ENCODE peak calls at places on chromosomes 7 and 10, in five cellular contexts. One of them, this sample, is unnamed.

GRCh38 chr10:33638401-33638800 is 303.9 kb upstream of the NRP1 start:
- DNase-seq in AG04450: no peak
- DNase-seq in left ventricle myocardium inferior: no peak
- DNase-seq in aorta: no peak
- DNase-seq in renal cortical epithelial cell: no peak
- DNase-seq in this sample: no peak

GRCh38 chr10:44908071-44908709 is 2.9 kb upstream of the TMEM72 start:
- DNase-seq in AG04450: peak
- DNase-seq in left ventricle myocardium inferior: no peak
- DNase-seq in aorta: no peak
- DNase-seq in renal cortical epithelial cell: peak
- DNase-seq in this sample: no peak

GRCh38 chr10:103646304-103646703 is 152.8 kb downstream of the NEURL1 start:
- DNase-seq in AG04450: no peak
- DNase-seq in left ventricle myocardium inferior: no peak
- DNase-seq in aorta: no peak
- DNase-seq in renal cortical epithelial cell: no peak
- DNase-seq in this sample: no peak

GRCh38 chr10:11440250-11441150 is 170.9 kb downstream of the USP6NL start:
- DNase-seq in AG04450: no peak
- DNase-seq in left ventricle myocardium inferior: no peak
- DNase-seq in aorta: no peak
- DNase-seq in renal cortical epithelial cell: no peak
- DNase-seq in this sample: no peak

GRCh38 chr10:124259139-124259825 is 159.4 kb downstream of the OAT start:
- DNase-seq in AG04450: no peak
- DNase-seq in left ventricle myocardium inferior: no peak
- DNase-seq in aorta: peak
- DNase-seq in renal cortical epithelial cell: peak
- DNase-seq in this sample: no peak

GRCh38 chr7:43163885-43164284 is 51.4 kb downstream of the HECW1 start:
- DNase-seq in AG04450: no peak
- DNase-seq in left ventricle myocardium inferior: no peak
- DNase-seq in aorta: no peak
- DNase-seq in renal cortical epithelial cell: no peak
- DNase-seq in this sample: no peak

GRCh38 chr7:135925205-135925604 is 52.0 kb downstream of the MTPN start:
- DNase-seq in AG04450: no peak
- DNase-seq in left ventricle myocardium inferior: no peak
- DNase-seq in aorta: no peak
- DNase-seq in renal cortical epithelial cell: peak
- DNase-seq in this sample: no peak

GRCh38 chr10:108411181-108411580 is 1246.7 kb upstream of the SORCS1 start:
- DNase-seq in AG04450: no peak
- DNase-seq in left ventricle myocardium inferior: no peak
- DNase-seq in aorta: no peak
- DNase-seq in renal cortical epithelial cell: no peak
- DNase-seq in this sample: no peak

GRCh38 chr7:684416-684815 is 42.1 kb upstream of the DNAAF5 start:
- DNase-seq in AG04450: no peak
- DNase-seq in left ventricle myocardium inferior: no peak
- DNase-seq in aorta: peak
- DNase-seq in renal cortical epithelial cell: no peak
- DNase-seq in this sample: no peak

GRCh38 chr10:13822475-13822874 is 235.7 kb downstream of the PRPF18 start:
- DNase-seq in AG04450: no peak
- DNase-seq in left ventricle myocardium inferior: no peak
- DNase-seq in aorta: no peak
- DNase-seq in renal cortical epithelial cell: no peak
- DNase-seq in this sample: no peak

GRCh38 chr7:158716802-158717201 is 12.2 kb upstream of the NCAPG2 start:
- DNase-seq in AG04450: no peak
- DNase-seq in left ventricle myocardium inferior: no peak
- DNase-seq in aorta: no peak
- DNase-seq in renal cortical epithelial cell: no peak
- DNase-seq in this sample: no peak

GRCh38 chr7:111392976-111393762 is 169.1 kb downstream of the IMMP2L start:
- DNase-seq in AG04450: no peak
- DNase-seq in left ventricle myocardium inferior: peak
- DNase-seq in aorta: no peak
- DNase-seq in renal cortical epithelial cell: peak
- DNase-seq in this sample: no peak

GRCh38 chr7:46850563-46851325 is 731.2 kb downstream of the TNS3 start:
- DNase-seq in AG04450: no peak
- DNase-seq in left ventricle myocardium inferior: no peak
- DNase-seq in aorta: no peak
- DNase-seq in renal cortical epithelial cell: no peak
- DNase-seq in this sample: no peak

GRCh38 chr7:90165724-90166123 is 11.5 kb downstream of the STEAP1 start:
- DNase-seq in AG04450: no peak
- DNase-seq in left ventricle myocardium inferior: no peak
- DNase-seq in aorta: no peak
- DNase-seq in renal cortical epithelial cell: no peak
- DNase-seq in this sample: no peak

GRCh38 chr7:93228302-93228701 is 2.0 kb upstream of the HEPACAM2 start:
- DNase-seq in AG04450: peak
- DNase-seq in left ventricle myocardium inferior: no peak
- DNase-seq in aorta: no peak
- DNase-seq in renal cortical epithelial cell: peak
- DNase-seq in this sample: no peak

GRCh38 chr10:60877066-60877776 is 66.8 kb downstream of the RHOBTB1 start:
- DNase-seq in AG04450: no peak
- DNase-seq in left ventricle myocardium inferior: no peak
- DNase-seq in aorta: no peak
- DNase-seq in renal cortical epithelial cell: no peak
- DNase-seq in this sample: no peak

GRCh38 chr7:49367072-49367471 is 406.4 kb upstream of the VWC2 start:
- DNase-seq in AG04450: no peak
- DNase-seq in left ventricle myocardium inferior: no peak
- DNase-seq in aorta: no peak
- DNase-seq in renal cortical epithelial cell: no peak
- DNase-seq in this sample: no peak

GRCh38 chr10:75889051-75889450 is 457.6 kb downstream of the LRMDA start:
- DNase-seq in AG04450: no peak
- DNase-seq in left ventricle myocardium inferior: no peak
- DNase-seq in aorta: no peak
- DNase-seq in renal cortical epithelial cell: no peak
- DNase-seq in this sample: no peak

GRCh38 chr7:131945313-131945831 is 388.9 kb upstream of the PODXL start:
- DNase-seq in AG04450: no peak
- DNase-seq in left ventricle myocardium inferior: peak
- DNase-seq in aorta: peak
- DNase-seq in renal cortical epithelial cell: no peak
- DNase-seq in this sample: peak

GRCh38 chr7:27184342-27185012 is 555 bp downstream of the HOXA11 start:
- DNase-seq in AG04450: no peak
- DNase-seq in left ventricle myocardium inferior: no peak
- DNase-seq in aorta: peak
- DNase-seq in renal cortical epithelial cell: no peak
- DNase-seq in this sample: peak

GRCh38 chr7:36881206-36881605 is 156.9 kb upstream of the AOAH start:
- DNase-seq in AG04450: no peak
- DNase-seq in left ventricle myocardium inferior: no peak
- DNase-seq in aorta: no peak
- DNase-seq in renal cortical epithelial cell: no peak
- DNase-seq in this sample: no peak

GRCh38 chr7:75995996-75996395 is 1.6 kb upstream of the TMEM120A start:
- DNase-seq in AG04450: no peak
- DNase-seq in left ventricle myocardium inferior: no peak
- DNase-seq in aorta: peak
- DNase-seq in renal cortical epithelial cell: no peak
- DNase-seq in this sample: peak

This sample was measured in tibial artery.